ENCODE peak calls at places on chromosomes 12 and 14, in four cellular contexts. R is GM12878, D is A549, J is HepG2. V is an unnamed sample.

GRCh38 chr12:125687403-125687802 is 622.2 kb downstream of the AACS start:
- DNase-seq in D (no peak), J (no peak), R (no peak), V (no peak)

GRCh38 chr12:124739953-124740561 is 123.6 kb downstream of the SCARB1 start:
- DNase-seq in D (no peak), R (no peak), J (no peak), V (peak)

GRCh38 chr12:78386871-78387270 is 477.7 kb upstream of the SYT1 start:
- DNase-seq in D (no peak), R (no peak), J (no peak), V (no peak)

GRCh38 chr14:100372357-100373048 is 49.4 kb downstream of the SLC25A47 start:
- DNase-seq in D (no peak), J (no peak), R (no peak), V (no peak)

GRCh38 chr14:104094709-104095425 is 9.4 kb downstream of the ASPG start:
- DNase-seq in J (no peak), R (no peak), D (peak), V (no peak)

GRCh38 chr12:115451785-115452736 is 768.1 kb upstream of the TBX3 start:
- DNase-seq in J (peak), D (peak), R (no peak), V (peak)

GRCh38 chr14:53751650-53752049 is 205.0 kb downstream of the BMP4 start:
- DNase-seq in J (no peak), R (no peak), D (no peak), V (no peak)

GRCh38 chr12:131850856-131851559 is 22.8 kb downstream of the MMP17 start:
- DNase-seq in J (no peak), R (no peak), D (peak), V (no peak)

GRCh38 chr12:85874064-85874463 is at the start of gene NTS:
- DNase-seq in D (no peak), R (no peak), J (no peak), V (no peak)

GRCh38 chr14:99541677-99542470 is 60.7 kb downstream of the CCNK start:
- DNase-seq in R (no peak), D (no peak), J (no peak), V (no peak)

GRCh38 chr12:59650594-59651229 is 54.9 kb downstream of the SLC16A7 start:
- DNase-seq in R (no peak), D (no peak), J (no peak), V (peak)

GRCh38 chr14:42869681-42870080 is 1263.0 kb downstream of the LRFN5 start:
- DNase-seq in D (no peak), J (no peak), R (no peak), V (peak)

DNA sequence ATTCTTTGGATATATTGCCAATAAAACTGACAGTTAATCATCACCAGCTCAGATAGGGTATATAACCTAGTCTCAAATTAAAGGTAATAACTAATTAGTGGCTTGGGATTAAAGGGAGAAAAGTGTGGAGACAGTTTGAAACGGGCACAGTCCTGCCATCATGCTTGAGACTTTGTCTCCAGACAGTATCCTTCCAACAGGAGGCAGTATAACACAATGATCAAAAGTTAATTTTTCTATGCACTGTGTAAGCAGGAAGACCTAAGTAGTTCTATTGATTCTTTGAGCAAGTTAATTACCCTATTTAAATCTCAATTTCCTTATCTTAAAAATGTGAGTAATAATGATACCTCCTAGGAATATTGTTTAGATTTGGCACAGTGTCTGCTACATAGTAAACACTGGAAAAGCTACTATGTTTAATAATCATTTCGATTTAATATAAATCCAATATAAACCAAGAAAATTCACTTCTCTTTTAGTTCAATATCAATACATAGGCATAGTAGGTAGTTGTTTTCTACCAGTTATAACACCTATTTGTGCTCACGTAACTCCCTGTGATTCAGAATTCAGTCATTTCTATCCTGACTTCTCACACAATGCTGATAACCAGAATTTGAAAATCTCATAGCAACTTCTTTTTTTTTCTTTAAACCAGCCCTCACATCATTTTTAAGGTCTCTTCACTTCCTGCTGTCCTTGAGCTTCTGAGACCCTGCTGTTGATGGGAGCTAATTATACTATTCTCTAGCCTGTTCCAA is 53.7 kb downstream of the GALNT4 start:
- DNase-seq in D (peak), J (peak), R (no peak), V (peak)
- TF ChIP-seq SMC3 in D (peak), J (peak), R (peak), V (peak)

GRCh38 chr12:45089417-45089816 is 38.5 kb upstream of the DBX2 start:
- DNase-seq in D (no peak), R (no peak), J (no peak), V (no peak)
- TF ChIP-seq SMC3 in D (no peak), R (no peak), J (no peak), V (no peak)

GRCh38 chr12:8687846-8688601 is 9.8 kb upstream of the RIMKLB start:
- DNase-seq in D (peak), R (no peak), J (no peak), V (peak)
- TF ChIP-seq SMC3 in D (no peak), R (no peak), J (no peak), V (no peak)

DNA sequence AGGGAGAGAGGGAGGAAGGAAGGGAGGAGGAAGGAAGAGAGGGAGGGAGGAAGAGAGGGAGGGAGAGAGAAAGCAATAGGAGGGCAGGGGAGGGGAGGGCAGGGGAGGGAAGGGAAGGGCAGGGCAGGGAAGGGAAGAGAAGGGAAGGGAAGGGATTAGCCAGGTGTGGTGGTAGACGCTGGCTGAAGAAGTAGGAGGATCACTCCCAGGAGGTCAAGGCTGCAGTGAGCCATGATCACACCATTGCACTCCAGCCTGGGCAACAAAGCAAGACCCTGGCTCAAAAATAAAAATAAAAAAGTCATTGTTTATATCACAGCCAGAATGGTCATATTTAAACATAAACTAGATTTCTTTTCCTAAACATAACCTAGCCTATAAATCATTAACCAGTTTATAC is 20.4 kb upstream of the EEA1 start:
- DNase-seq in R (no peak), J (no peak), D (no peak), V (no peak)
- TF ChIP-seq SMC3 in R (no peak), J (no peak), D (no peak), V (no peak)

GRCh38 chr14:20802341-20803084 is at the start of gene RNASE1:
- DNase-seq in J (peak), D (peak), R (no peak), V (no peak)
- TF ChIP-seq SMC3 in J (no peak), D (no peak), R (no peak), V (no peak)